ENCODE peak calls at places on chromosomes 13 and 19, in ten cellular contexts. One of them, this sample, is unnamed.

GRCh38 chr19:29887498-29887897 is 54.5 kb upstream of the URI1 start:
- DNase-seq in astrocyte: no peak
- DNase-seq in CD4-positive, alpha-beta T cell: no peak
- DNase-seq in heart left ventricle: no peak
- DNase-seq in OCI-LY7: peak
- DNase-seq in osteoblast: no peak
- DNase-seq in K562: no peak
- DNase-seq in RWPE1: no peak
- DNase-seq in pancreas: no peak
- DNase-seq in thyroid gland: no peak
- DNase-seq in this sample: no peak

GRCh38 chr13:27043013-27043412 is 128.6 kb downstream of the USP12 start:
- DNase-seq in astrocyte: peak
- DNase-seq in CD4-positive, alpha-beta T cell: no peak
- DNase-seq in heart left ventricle: no peak
- DNase-seq in OCI-LY7: no peak
- DNase-seq in osteoblast: peak
- DNase-seq in K562: no peak
- DNase-seq in RWPE1: peak
- DNase-seq in pancreas: no peak
- DNase-seq in thyroid gland: peak
- DNase-seq in this sample: no peak

GRCh38 chr13:109159650-109160309 is 530.4 kb downstream of the MYO16 start:
- DNase-seq in astrocyte: no peak
- DNase-seq in CD4-positive, alpha-beta T cell: no peak
- DNase-seq in heart left ventricle: no peak
- DNase-seq in OCI-LY7: peak
- DNase-seq in osteoblast: no peak
- DNase-seq in K562: no peak
- DNase-seq in RWPE1: no peak
- DNase-seq in pancreas: no peak
- DNase-seq in thyroid gland: no peak
- DNase-seq in this sample: no peak

GRCh38 chr13:77033717-77034302 is 6.9 kb upstream of the FBXL3 start:
- DNase-seq in astrocyte: no peak
- DNase-seq in CD4-positive, alpha-beta T cell: no peak
- DNase-seq in heart left ventricle: no peak
- DNase-seq in OCI-LY7: no peak
- DNase-seq in osteoblast: peak
- DNase-seq in K562: no peak
- DNase-seq in RWPE1: peak
- DNase-seq in pancreas: no peak
- DNase-seq in thyroid gland: no peak
- DNase-seq in this sample: no peak

GRCh38 chr19:23762884-23763711 is 4.4 kb upstream of the ZNF681 start:
- DNase-seq in astrocyte: peak
- DNase-seq in CD4-positive, alpha-beta T cell: peak
- DNase-seq in heart left ventricle: peak
- DNase-seq in OCI-LY7: peak
- DNase-seq in osteoblast: peak
- DNase-seq in K562: peak
- DNase-seq in RWPE1: peak
- DNase-seq in pancreas: peak
- DNase-seq in thyroid gland: peak
- DNase-seq in this sample: peak

GRCh38 chr19:55617426-55617825 is 6.9 kb downstream of the ZNF784 start:
- DNase-seq in astrocyte: no peak
- DNase-seq in CD4-positive, alpha-beta T cell: no peak
- DNase-seq in heart left ventricle: no peak
- DNase-seq in OCI-LY7: no peak
- DNase-seq in osteoblast: peak
- DNase-seq in K562: no peak
- DNase-seq in RWPE1: no peak
- DNase-seq in pancreas: no peak
- DNase-seq in thyroid gland: no peak
- DNase-seq in this sample: no peak

GRCh38 chr19:55094456-55095259 is 19.0 kb downstream of the EPS8L1 start:
- DNase-seq in astrocyte: no peak
- DNase-seq in CD4-positive, alpha-beta T cell: no peak
- DNase-seq in heart left ventricle: peak
- DNase-seq in OCI-LY7: no peak
- DNase-seq in osteoblast: peak
- DNase-seq in K562: no peak
- DNase-seq in RWPE1: no peak
- DNase-seq in pancreas: peak
- DNase-seq in thyroid gland: no peak
- DNase-seq in this sample: no peak

GRCh38 chr19:19750842-19751790 is 18.2 kb upstream of the ZNF14 start:
- DNase-seq in astrocyte: no peak
- DNase-seq in CD4-positive, alpha-beta T cell: no peak
- DNase-seq in heart left ventricle: no peak
- DNase-seq in OCI-LY7: no peak
- DNase-seq in osteoblast: peak
- DNase-seq in K562: no peak
- DNase-seq in RWPE1: no peak
- DNase-seq in pancreas: peak
- DNase-seq in thyroid gland: peak
- DNase-seq in this sample: no peak

GRCh38 chr19:45339629-45340028 is 921 bp upstream of the KLC3 start:
- DNase-seq in astrocyte: no peak
- DNase-seq in CD4-positive, alpha-beta T cell: no peak
- DNase-seq in heart left ventricle: no peak
- DNase-seq in OCI-LY7: no peak
- DNase-seq in osteoblast: peak
- DNase-seq in K562: no peak
- DNase-seq in RWPE1: no peak
- DNase-seq in pancreas: no peak
- DNase-seq in thyroid gland: no peak
- DNase-seq in this sample: no peak

GRCh38 chr13:38002596-38002995 is 133.0 kb upstream of the TRPC4 start:
- DNase-seq in astrocyte: no peak
- DNase-seq in CD4-positive, alpha-beta T cell: no peak
- DNase-seq in heart left ventricle: no peak
- DNase-seq in OCI-LY7: no peak
- DNase-seq in osteoblast: no peak
- DNase-seq in K562: no peak
- DNase-seq in RWPE1: no peak
- DNase-seq in pancreas: no peak
- DNase-seq in thyroid gland: no peak
- DNase-seq in this sample: no peak

GRCh38 chr13:74128171-74128767 is 5.9 kb downstream of the KLF12 start:
- DNase-seq in astrocyte: peak
- DNase-seq in CD4-positive, alpha-beta T cell: no peak
- DNase-seq in heart left ventricle: no peak
- DNase-seq in OCI-LY7: no peak
- DNase-seq in osteoblast: peak
- DNase-seq in K562: no peak
- DNase-seq in RWPE1: no peak
- DNase-seq in pancreas: no peak
- DNase-seq in thyroid gland: no peak
- DNase-seq in this sample: no peak

GRCh38 chr19:18894254-18895037 is 1.5 kb downstream of the CERS1 start:
- DNase-seq in astrocyte: peak
- DNase-seq in CD4-positive, alpha-beta T cell: no peak
- DNase-seq in heart left ventricle: no peak
- DNase-seq in OCI-LY7: no peak
- DNase-seq in osteoblast: peak
- DNase-seq in K562: peak
- DNase-seq in RWPE1: peak
- DNase-seq in pancreas: no peak
- DNase-seq in thyroid gland: no peak
- DNase-seq in this sample: no peak

GRCh38 chr19:49791776-49792445 is 21.2 kb downstream of the FUZ start:
- DNase-seq in astrocyte: no peak
- DNase-seq in CD4-positive, alpha-beta T cell: no peak
- DNase-seq in heart left ventricle: no peak
- DNase-seq in OCI-LY7: no peak
- DNase-seq in osteoblast: peak
- DNase-seq in K562: no peak
- DNase-seq in RWPE1: no peak
- DNase-seq in pancreas: no peak
- DNase-seq in thyroid gland: no peak
- DNase-seq in this sample: no peak

GRCh38 chr13:77779461-77780272 is 82.2 kb downstream of the SLAIN1 start:
- DNase-seq in astrocyte: peak
- DNase-seq in CD4-positive, alpha-beta T cell: no peak
- DNase-seq in heart left ventricle: no peak
- DNase-seq in OCI-LY7: peak
- DNase-seq in osteoblast: no peak
- DNase-seq in K562: no peak
- DNase-seq in RWPE1: peak
- DNase-seq in pancreas: peak
- DNase-seq in thyroid gland: peak
- DNase-seq in this sample: no peak

GRCh38 chr19:3224346-3225325 is at the start of gene CELF5:
- DNase-seq in astrocyte: no peak
- DNase-seq in CD4-positive, alpha-beta T cell: peak
- DNase-seq in heart left ventricle: peak
- DNase-seq in OCI-LY7: peak
- DNase-seq in osteoblast: peak
- DNase-seq in K562: peak
- DNase-seq in RWPE1: peak
- DNase-seq in pancreas: peak
- DNase-seq in thyroid gland: peak
- DNase-seq in this sample: no peak
- H3K27ac ChIP-seq in astrocyte: no peak
- H3K27ac ChIP-seq in CD4-positive, alpha-beta T cell: no peak
- H3K27ac ChIP-seq in heart left ventricle: no peak
- H3K27ac ChIP-seq in OCI-LY7: no peak
- H3K27ac ChIP-seq in osteoblast: no peak
- H3K27ac ChIP-seq in K562: no peak
- H3K27ac ChIP-seq in RWPE1: no peak
- H3K27ac ChIP-seq in pancreas: no peak
- H3K27ac ChIP-seq in thyroid gland: no peak
- H3K27ac ChIP-seq in this sample: no peak

GRCh38 chr13:51437550-51438127 is 15.2 kb downstream of the INTS6 start:
- DNase-seq in astrocyte: no peak
- DNase-seq in CD4-positive, alpha-beta T cell: no peak
- DNase-seq in heart left ventricle: no peak
- DNase-seq in OCI-LY7: no peak
- DNase-seq in osteoblast: no peak
- DNase-seq in K562: no peak
- DNase-seq in RWPE1: no peak
- DNase-seq in pancreas: no peak
- DNase-seq in thyroid gland: no peak
- DNase-seq in this sample: no peak

GRCh38 chr13:51435002-51435578 is 17.7 kb downstream of the INTS6 start:
- DNase-seq in astrocyte: no peak
- DNase-seq in CD4-positive, alpha-beta T cell: no peak
- DNase-seq in heart left ventricle: no peak
- DNase-seq in OCI-LY7: peak
- DNase-seq in osteoblast: no peak
- DNase-seq in K562: no peak
- DNase-seq in RWPE1: no peak
- DNase-seq in pancreas: no peak
- DNase-seq in thyroid gland: no peak
- DNase-seq in this sample: no peak

GRCh38 chr13:51426982-51427381 is 25.9 kb downstream of the INTS6 start:
- DNase-seq in astrocyte: no peak
- DNase-seq in CD4-positive, alpha-beta T cell: no peak
- DNase-seq in heart left ventricle: no peak
- DNase-seq in OCI-LY7: no peak
- DNase-seq in osteoblast: no peak
- DNase-seq in K562: no peak
- DNase-seq in RWPE1: no peak
- DNase-seq in pancreas: no peak
- DNase-seq in thyroid gland: no peak
- DNase-seq in this sample: no peak

GRCh38 chr13:51432576-51432975 is 20.3 kb downstream of the INTS6 start:
- DNase-seq in astrocyte: no peak
- DNase-seq in CD4-positive, alpha-beta T cell: no peak
- DNase-seq in heart left ventricle: no peak
- DNase-seq in OCI-LY7: no peak
- DNase-seq in osteoblast: no peak
- DNase-seq in K562: no peak
- DNase-seq in RWPE1: no peak
- DNase-seq in pancreas: no peak
- DNase-seq in thyroid gland: no peak
- DNase-seq in this sample: no peak
- TF ChIP-seq CTCF in astrocyte: no peak
- TF ChIP-seq CTCF in CD4-positive, alpha-beta T cell: no peak
- TF ChIP-seq CTCF in heart left ventricle: no peak
- TF ChIP-seq CTCF in OCI-LY7: peak
- TF ChIP-seq CTCF in osteoblast: no peak
- TF ChIP-seq CTCF in K562: no peak
- TF ChIP-seq CTCF in RWPE1: no peak
- TF ChIP-seq CTCF in pancreas: no peak
- TF ChIP-seq CTCF in thyroid gland: no peak
- TF ChIP-seq CTCF in this sample: no peak

DNA sequence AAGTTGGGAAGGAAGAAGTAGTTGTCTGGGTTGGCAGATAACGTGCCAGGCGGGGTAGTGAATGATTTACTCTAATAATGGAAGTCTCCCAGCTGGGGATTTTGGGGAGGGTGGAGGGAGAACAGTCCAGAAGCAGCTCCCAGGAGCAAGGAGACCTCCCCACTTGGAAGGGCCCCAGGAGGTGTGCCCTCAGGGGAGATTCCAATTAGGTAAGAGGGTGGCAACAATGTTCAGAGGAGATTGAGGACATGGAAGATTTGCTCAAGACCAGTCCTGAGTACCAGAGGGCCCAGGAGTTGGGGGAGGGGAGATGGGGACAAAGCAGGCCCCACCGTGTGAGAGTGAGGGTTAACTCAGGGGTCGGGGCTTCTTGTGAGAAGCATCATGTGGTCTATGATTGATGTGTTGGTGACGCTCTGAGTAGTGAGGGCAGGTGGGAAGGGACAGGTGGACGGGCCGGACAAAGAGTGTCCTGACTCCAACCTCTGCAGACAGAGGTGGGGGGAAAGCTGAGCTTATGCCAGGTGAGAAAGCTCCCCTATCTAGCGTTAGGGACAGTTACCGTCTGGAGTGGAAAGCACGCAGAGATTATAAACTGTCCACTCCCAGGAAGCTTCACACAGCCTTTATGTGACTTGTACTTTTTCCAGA is 3.5 kb downstream of the SPINT2 start:
- DNase-seq in astrocyte: no peak
- DNase-seq in CD4-positive, alpha-beta T cell: no peak
- DNase-seq in heart left ventricle: no peak
- DNase-seq in OCI-LY7: no peak
- DNase-seq in osteoblast: peak
- DNase-seq in K562: no peak
- DNase-seq in RWPE1: peak
- DNase-seq in pancreas: peak
- DNase-seq in thyroid gland: peak
- DNase-seq in this sample: no peak
- H3K27ac ChIP-seq in astrocyte: no peak
- H3K27ac ChIP-seq in CD4-positive, alpha-beta T cell: no peak
- H3K27ac ChIP-seq in heart left ventricle: no peak
- H3K27ac ChIP-seq in OCI-LY7: no peak
- H3K27ac ChIP-seq in osteoblast: no peak
- H3K27ac ChIP-seq in K562: peak
- H3K27ac ChIP-seq in RWPE1: peak
- H3K27ac ChIP-seq in pancreas: peak
- H3K27ac ChIP-seq in thyroid gland: peak
- H3K27ac ChIP-seq in this sample: peak

DNA sequence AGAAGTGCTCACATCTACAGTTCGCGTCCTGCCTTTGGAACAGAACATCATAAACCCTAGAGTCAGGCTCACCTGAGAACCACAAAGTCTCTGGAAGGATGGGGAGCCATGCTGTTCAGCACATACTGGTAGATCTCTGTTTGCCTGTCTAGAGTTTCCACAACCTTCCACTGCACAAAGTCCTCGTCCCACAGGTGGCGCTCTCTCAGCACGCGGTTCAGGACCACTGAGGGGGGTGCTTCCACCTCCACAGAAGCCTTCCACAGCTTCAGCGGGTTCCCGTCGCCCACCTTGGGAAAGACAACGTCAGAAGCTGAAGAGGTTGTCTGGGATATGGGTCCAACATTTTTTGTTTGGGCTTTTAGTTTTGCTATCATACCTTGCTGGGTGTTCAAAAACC is 93.6 kb downstream of the KL start:
- DNase-seq in astrocyte: no peak
- DNase-seq in CD4-positive, alpha-beta T cell: no peak
- DNase-seq in heart left ventricle: no peak
- DNase-seq in OCI-LY7: peak
- DNase-seq in osteoblast: no peak
- DNase-seq in K562: peak
- DNase-seq in RWPE1: no peak
- DNase-seq in pancreas: no peak
- DNase-seq in thyroid gland: no peak
- DNase-seq in this sample: no peak
- TF ChIP-seq CTCF in astrocyte: peak
- TF ChIP-seq CTCF in CD4-positive, alpha-beta T cell: no peak
- TF ChIP-seq CTCF in heart left ventricle: no peak
- TF ChIP-seq CTCF in OCI-LY7: peak
- TF ChIP-seq CTCF in osteoblast: peak
- TF ChIP-seq CTCF in K562: peak
- TF ChIP-seq CTCF in RWPE1: no peak
- TF ChIP-seq CTCF in pancreas: no peak
- TF ChIP-seq CTCF in thyroid gland: no peak
- TF ChIP-seq CTCF in this sample: no peak

This sample was measured in Peyer's patch.